ENCODE peak calls at places on chromosome 2, in nine cellular contexts. A is body of pancreas; X is MM.1S; Y is naive thymus-derived CD4-positive, alpha-beta T cell; T is CD8-positive, alpha-beta T cell; D is stomach; E is ascending aorta; P is effector memory CD4-positive, alpha-beta T cell; S is PC-3. H is an unnamed sample. For H3K36me3, the result is how much of the 10 kb centered on the place peaks cover.

GRCh38 chr2:379778-380177 is 91.9 kb upstream of the ALKAL2 start:
- DNase-seq in D (no peak), Y (no peak), E (no peak), P (no peak), T (no peak), A (no peak), S (no peak), X (no peak), H (no peak)

GRCh38 chr2:109185338-109185737 is 56.3 kb downstream of the SH3RF3 start:
- DNase-seq in T (no peak), A (no peak), S (no peak), X (no peak), D (no peak), E (no peak), Y (no peak), P (no peak), H (no peak)

GRCh38 chr2:29033172-29033571 is 41.2 kb downstream of the PCARE start:
- DNase-seq in E (no peak), A (no peak), T (no peak), P (no peak), S (peak), X (no peak), Y (no peak), D (no peak), H (no peak)

GRCh38 chr2:104404546-104404945 is 449.4 kb upstream of the POU3F3 start:
- DNase-seq in A (no peak), S (no peak), X (no peak), E (no peak), P (no peak), T (no peak), D (no peak), Y (no peak), H (no peak)

GRCh38 chr2:108215794-108216211 is 24.0 kb upstream of the SULT1C3 start:
- DNase-seq in Y (no peak), A (peak), T (no peak), X (no peak), D (peak), P (no peak), S (peak), E (no peak), H (no peak)

GRCh38 chr2:46873632-46874068 is 42.0 kb downstream of the MCFD2 start:
- DNase-seq in A (peak), D (peak), Y (no peak), T (no peak), E (peak), X (no peak), S (peak), P (no peak), H (peak)

GRCh38 chr2:102027036-102027702 is 35.4 kb downstream of the IL1R2 start:
- DNase-seq in T (no peak), E (no peak), S (no peak), D (no peak), X (no peak), A (no peak), Y (no peak), P (no peak), H (no peak)

GRCh38 chr2:226420646-226421045 is 379.0 kb downstream of the IRS1 start:
- DNase-seq in Y (no peak), P (no peak), D (no peak), A (no peak), X (no peak), T (no peak), S (no peak), E (no peak), H (no peak)

GRCh38 chr2:240685771-240686371 is 3.2 kb upstream of the AQP12B start:
- DNase-seq in T (no peak), P (no peak), S (no peak), X (no peak), A (peak), Y (no peak), E (no peak), D (no peak), H (no peak)

GRCh38 chr2:26696352-26696816 is 3.9 kb downstream of the KCNK3 start:
- DNase-seq in D (peak), S (peak), T (no peak), X (no peak), P (no peak), Y (no peak), E (no peak), A (peak), H (peak)

GRCh38 chr2:42124051-42124813 is 44.9 kb upstream of the EML4 start:
- DNase-seq in X (peak), D (no peak), A (no peak), S (no peak), Y (peak), P (no peak), T (no peak), E (no peak), H (no peak)

GRCh38 chr2:179917272-179917671 is 55.9 kb upstream of the ZNF385B start:
- DNase-seq in S (peak), Y (no peak), P (no peak), E (no peak), D (no peak), A (no peak), X (no peak), T (no peak), H (no peak)
- H3K27ac ChIP-seq in S (no peak), Y (no peak), P (no peak), E (no peak), D (no peak), A (no peak), X (no peak), T (no peak), H (no peak)

DNA sequence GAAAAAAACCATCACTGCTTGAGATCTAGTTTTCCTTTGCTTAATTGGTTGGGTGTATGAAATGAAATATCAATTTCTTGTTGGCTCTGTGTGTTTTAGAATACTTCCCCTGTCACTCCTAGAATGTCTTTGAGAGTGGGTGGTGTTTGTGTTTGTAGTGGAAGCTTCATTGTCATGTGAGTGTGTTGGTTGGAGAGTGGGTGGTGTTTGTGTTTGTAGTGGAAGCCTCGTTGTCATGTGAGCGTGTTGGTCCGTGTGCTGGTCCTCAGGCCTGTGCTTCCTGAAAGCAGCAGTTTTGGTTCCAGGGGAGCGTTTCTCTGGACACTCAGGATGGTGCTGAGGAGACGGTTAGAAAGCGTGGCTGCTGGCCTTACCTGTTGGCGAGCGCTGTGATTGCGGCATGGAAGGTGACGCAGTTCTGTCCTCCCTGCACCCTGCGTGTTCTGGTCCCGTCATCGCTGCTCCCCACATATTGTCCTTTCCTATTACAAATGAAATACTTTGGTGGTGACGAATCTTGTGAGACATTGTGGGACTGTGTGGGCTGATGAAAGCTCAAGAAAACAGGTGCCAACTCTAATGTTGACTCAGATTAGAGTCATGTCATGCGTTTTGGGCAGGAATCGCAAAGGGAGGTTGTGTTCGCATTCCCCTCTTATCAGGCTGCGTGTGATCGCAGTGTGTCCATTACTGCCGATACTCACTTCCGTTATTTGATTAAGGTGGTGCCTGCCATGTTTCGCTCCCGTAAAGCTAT is 12.5 kb downstream of the ASB1 start:
- DNase-seq in S (peak), T (peak), A (no peak), D (peak), Y (no peak), P (no peak), X (no peak), E (no peak), H (peak)
- H3K4me3 ChIP-seq in S (peak), T (no peak), A (no peak), D (no peak), Y (peak), P (peak), X (no peak), E (no peak), H (peak)

DNA sequence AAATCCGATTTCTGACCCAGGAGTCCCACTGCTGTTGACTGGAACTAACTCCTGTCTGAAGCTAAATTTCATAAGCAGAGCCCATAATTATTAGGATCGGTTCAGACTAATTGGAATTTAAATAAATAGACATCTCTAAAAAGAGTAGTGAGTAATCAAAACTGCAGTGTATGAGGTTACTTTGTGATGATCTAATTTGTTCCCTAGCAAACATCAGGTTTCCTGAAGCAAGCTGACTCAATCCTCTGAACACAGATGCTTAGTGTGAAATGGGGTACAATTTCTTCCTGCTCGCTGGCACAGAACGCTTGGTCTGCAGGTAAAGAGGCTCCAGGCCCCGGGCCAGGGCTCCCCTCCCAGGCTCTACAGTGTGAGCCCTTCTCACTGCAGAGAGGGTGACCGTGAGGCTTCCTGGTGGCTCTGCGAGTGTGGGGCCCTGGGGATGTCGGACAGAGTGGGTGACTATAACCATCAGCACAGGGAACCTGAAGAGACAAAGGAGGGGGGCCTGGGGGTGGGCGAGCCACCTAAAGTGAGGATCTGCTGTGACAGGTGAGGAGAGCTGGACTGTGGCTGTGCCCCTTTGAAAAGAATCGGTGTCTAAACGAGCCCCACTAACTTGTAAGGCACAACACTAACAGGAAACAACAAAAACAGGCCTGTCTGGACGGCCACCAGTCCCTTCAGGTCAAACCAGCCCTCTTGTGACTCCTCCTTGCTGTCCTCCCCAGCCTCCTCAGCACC is 20.2 kb downstream of the CHST10 start:
- DNase-seq in X (no peak), A (no peak), S (peak), E (no peak), D (no peak), T (no peak), P (no peak), Y (no peak), H (no peak)
- H3K36me3 ChIP-seq in X (under half), A (under half), S (under half), E (under half), D (under half), T (under half), P (under half), Y (under half), H (under half)

GRCh38 chr2:222842517-222843174 is 18.2 kb upstream of the ACSL3 start:
- DNase-seq in Y (no peak), D (no peak), P (no peak), S (peak), X (no peak), A (no peak), E (no peak), T (no peak), H (no peak)
- H3K27ac ChIP-seq in Y (no peak), D (peak), P (no peak), S (peak), X (no peak), A (no peak), E (no peak), T (no peak), H (no peak)

DNA sequence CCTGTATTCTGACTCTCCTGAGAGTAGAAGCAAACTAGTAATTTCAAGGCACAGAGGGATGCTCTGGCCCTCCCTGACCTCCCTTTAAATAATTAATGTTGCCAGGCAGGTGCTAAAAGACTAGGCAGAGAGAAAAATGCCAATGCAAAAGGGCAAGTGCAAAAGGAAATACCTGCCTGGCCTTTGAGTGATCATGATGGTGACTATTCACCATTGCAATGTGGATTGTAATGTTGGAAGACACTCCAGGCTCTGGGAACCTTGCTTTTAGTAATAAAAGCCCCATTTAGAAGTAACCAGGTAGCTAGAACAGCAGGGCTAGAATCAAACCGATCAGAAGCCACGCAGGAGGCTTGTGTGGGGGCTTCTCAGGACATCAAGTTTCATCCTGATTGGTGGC is 15.9 kb upstream of the CHRNA1 start:
- DNase-seq in E (no peak), A (no peak), Y (no peak), X (no peak), D (no peak), S (peak), T (no peak), P (no peak), H (no peak)
- H3K4me3 ChIP-seq in E (no peak), A (no peak), Y (no peak), X (no peak), D (no peak), S (no peak), T (no peak), P (no peak), H (no peak)